ENCODE peak calls at places on chromosomes 7 and 10, in eight cellular contexts. C is endothelial cell, G is fibroblast of the aortic adventitia, O is A549, X is lower leg skin, I is HCT116, Y is thoracic aorta, N is neural crest cell. E is an unnamed sample.

GRCh38 chr7:133977409-133978274 is 149.5 kb upstream of the LRGUK start:
- DNase-seq in C (no peak), G (no peak), O (no peak), X (no peak), I (no peak), Y (no peak), N (no peak), E (no peak)

GRCh38 chr7:36625247-36625646 is 99.0 kb downstream of the AOAH start:
- DNase-seq in C (no peak), G (no peak), O (no peak), X (no peak), I (no peak), Y (no peak), N (no peak), E (no peak)

GRCh38 chr10:43202224-43202656 is 64.0 kb downstream of the CSGALNACT2 start:
- DNase-seq in C (peak; percentile 50), G (no peak), O (no peak), X (peak; percentile 82), I (peak; percentile 31), Y (no peak), N (peak; percentile 45), E (peak; percentile 19)

GRCh38 chr10:129541208-129541607 is 74.2 kb downstream of the MGMT start:
- DNase-seq in C (no peak), G (no peak), O (no peak), X (no peak), I (no peak), Y (no peak), N (no peak), E (no peak)

GRCh38 chr7:7119668-7120208 is 62.6 kb upstream of the C1GALT1 start:
- DNase-seq in C (no peak), G (no peak), O (no peak), X (no peak), I (no peak), Y (no peak), N (no peak), E (no peak)

GRCh38 chr7:28017372-28017771 is 163.2 kb downstream of the JAZF1 start:
- DNase-seq in C (no peak), G (peak; percentile 35), O (no peak), X (no peak), I (no peak), Y (no peak), N (no peak), E (peak; percentile 40)

GRCh38 chr10:101650841-101651240 is 44.1 kb downstream of the FBXW4 start:
- DNase-seq in C (no peak), G (no peak), O (no peak), X (no peak), I (no peak), Y (no peak), N (peak; percentile 17), E (no peak)

GRCh38 chr7:155584261-155584660 is 37.9 kb upstream of the CNPY1 start:
- DNase-seq in C (no peak), G (no peak), O (no peak), X (peak; percentile 66), I (no peak), Y (no peak), N (no peak), E (no peak)

GRCh38 chr7:157565981-157566630 is 229.3 kb downstream of the DNAJB6 start:
- DNase-seq in C (no peak), G (no peak), O (no peak), X (no peak), I (no peak), Y (no peak), N (peak; percentile 25), E (no peak)

GRCh38 chr10:46520381-46520780 is 36.1 kb downstream of the GPRIN2 start:
- DNase-seq in C (no peak), G (no peak), O (no peak), X (peak; percentile 83), I (no peak), Y (peak; percentile 0), N (no peak), E (no peak)

GRCh38 chr10:35379226-35380137 is 43.2 kb downstream of the CCNY start:
- DNase-seq in C (peak; percentile 71), G (peak; percentile 87), O (no peak), X (no peak), I (no peak), Y (no peak), N (no peak), E (peak; percentile 56)

GRCh38 chr7:45105588-45106188 is 5.8 kb downstream of the TBRG4 start:
- DNase-seq in C (no peak), G (no peak), O (no peak), X (no peak), I (no peak), Y (no peak), N (no peak), E (no peak)

GRCh38 chr7:6630007-6630849 is 6.9 kb upstream of the ZNF316 start:
- DNase-seq in C (no peak), G (no peak), O (no peak), X (no peak), I (no peak), Y (no peak), N (no peak), E (no peak)

GRCh38 chr10:19347592-19347991 is 299.0 kb downstream of the MALRD1 start:
- DNase-seq in C (peak; percentile 12), G (peak; percentile 2), O (no peak), X (no peak), I (no peak), Y (no peak), N (no peak), E (no peak)
- TF ChIP-seq CTCF in C (no peak), G (peak; percentile 17), O (no peak), X (no peak), I (no peak), Y (no peak), N (peak; percentile 47), E (peak; percentile 6)

DNA sequence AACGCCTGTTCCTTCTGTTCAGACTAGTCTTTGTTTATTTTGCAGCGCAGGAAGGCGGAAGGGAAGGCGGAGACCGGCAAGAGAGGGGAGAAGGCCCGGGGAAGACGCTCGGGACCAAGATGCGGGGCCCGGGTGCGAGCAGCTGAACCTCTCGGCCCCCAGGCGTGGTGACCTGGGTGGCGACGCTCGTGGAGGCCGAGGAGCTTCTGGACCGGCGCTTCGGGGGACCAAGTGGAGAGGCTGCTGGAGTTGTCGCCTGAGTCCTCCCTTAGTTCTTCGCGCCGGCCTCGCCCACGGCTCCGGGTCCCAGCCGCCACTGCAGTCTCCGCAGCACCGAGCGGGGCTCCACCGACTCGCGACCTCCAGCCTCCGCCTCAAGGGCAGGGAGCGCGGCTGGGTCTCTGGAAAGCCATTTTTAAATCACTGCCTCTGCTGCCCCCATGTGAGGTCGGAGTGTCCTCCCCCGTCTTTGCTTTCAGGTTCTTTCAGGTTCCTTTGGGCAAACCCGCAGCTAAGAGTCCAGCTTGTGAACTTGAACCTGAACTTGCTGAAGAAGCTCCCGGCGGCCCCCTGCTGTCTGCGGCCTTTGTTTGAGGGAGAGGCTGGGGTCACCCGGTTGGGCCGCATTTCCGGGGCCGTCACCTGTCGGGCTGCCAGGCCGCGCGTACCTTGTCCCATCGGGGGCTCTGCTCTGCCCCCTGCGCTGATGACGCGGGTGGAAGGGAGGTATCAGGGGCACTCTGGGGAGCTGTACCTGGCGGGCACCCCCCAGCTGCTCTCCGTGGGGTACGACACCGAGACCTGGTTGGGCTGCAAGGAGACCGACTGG is 136.0 kb downstream of the KIF20B start:
- DNase-seq in C (no peak), G (peak; percentile 9), O (no peak), X (peak; percentile 87), I (no peak), Y (no peak), N (no peak), E (peak; percentile 18)
- TF ChIP-seq CTCF in C (no peak), G (peak; percentile 5), O (no peak), X (no peak), I (no peak), Y (no peak), N (no peak), E (peak; percentile 3)

DNA sequence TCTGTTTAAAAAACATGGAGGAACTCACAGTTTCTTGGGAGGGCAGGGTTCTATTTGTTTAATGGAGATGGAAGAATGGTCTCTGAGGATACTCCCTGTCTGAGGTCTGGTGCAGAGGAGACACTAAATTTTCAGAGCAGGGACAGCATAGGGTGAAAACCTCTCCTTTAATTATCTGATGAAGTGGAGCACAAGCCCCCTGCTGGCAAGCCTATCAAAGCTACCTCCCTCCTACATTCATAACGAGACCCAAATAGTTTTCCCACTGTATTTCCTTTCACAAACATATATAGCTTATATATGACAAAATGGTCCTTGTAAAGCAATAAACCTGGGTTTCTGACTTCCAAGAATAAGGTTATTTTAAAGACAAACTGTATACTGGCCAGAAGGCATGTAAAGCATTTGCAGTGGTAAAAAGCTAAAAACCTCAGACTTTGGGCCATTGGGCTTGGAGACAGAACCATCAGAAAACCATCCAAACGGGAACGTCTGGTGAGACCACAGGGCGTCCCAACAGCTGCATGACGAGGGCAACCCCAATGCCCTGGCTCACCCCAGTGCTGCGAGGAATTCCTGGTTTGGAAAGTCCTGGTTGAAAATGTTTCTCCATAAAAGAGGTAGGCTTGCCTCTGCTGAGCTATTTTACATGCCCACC is 201.3 kb downstream of the FANK1 start:
- DNase-seq in C (no peak), G (no peak), O (no peak), X (no peak), I (no peak), Y (no peak), N (no peak), E (no peak)
- TF ChIP-seq CTCF in C (no peak), G (no peak), O (peak; percentile 6), X (no peak), I (peak; percentile 55), Y (peak; percentile 7), N (no peak), E (no peak)

DNA sequence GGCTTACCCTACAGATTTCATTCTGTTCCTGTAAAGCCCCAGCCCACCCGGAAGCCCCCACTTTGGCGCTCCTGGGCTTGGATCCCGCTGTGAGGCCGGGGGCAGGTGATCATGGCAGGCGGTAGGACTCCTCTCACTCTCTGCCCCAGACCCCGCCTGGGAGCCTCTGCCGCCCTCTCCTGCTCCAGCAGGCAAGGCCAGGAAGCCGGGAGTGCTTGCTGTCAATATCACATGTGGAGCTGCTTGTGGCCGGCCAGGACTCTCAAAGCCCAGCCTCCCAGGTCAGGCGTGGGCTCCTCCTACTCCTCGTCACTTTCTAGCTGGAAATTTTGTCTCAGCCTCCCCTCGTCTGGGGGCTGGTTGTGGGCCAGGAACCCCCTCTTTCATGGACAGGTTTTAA is 273.5 kb upstream of the PODXL start:
- DNase-seq in C (peak; percentile 69), G (no peak), O (no peak), X (no peak), I (no peak), Y (no peak), N (no peak), E (no peak)
- TF ChIP-seq CTCF in C (no peak), G (no peak), O (no peak), X (no peak), I (no peak), Y (no peak), N (no peak), E (no peak)